ENCODE peak calls at places on chromosomes 1 and 21, in eight cellular contexts. One of them, this sample, is unnamed.

GRCh38 chr1:203270448-203270847 is 34.9 kb upstream of the BTG2 start:
- DNase-seq in HT1080: no peak
- DNase-seq in NCI-H460: no peak
- DNase-seq in BE2C: no peak
- DNase-seq in stimulated activated CD4-positive, alpha-beta T cell treated with anti-CD3 and anti-CD28 coated beads, Interleukin-12 subunit alpha, Interleukin-12 subunit beta, amount 100 ng/mL, for 4 hours: no peak
- DNase-seq in cardiac fibroblast: no peak
- DNase-seq in Right ventricle myocardium inferior: no peak
- DNase-seq in cardiac septum: no peak
- DNase-seq in this sample: no peak

GRCh38 chr1:226626577-226626956 is 78.0 kb downstream of the STUM start:
- DNase-seq in HT1080: peak
- DNase-seq in cardiac fibroblast: peak
- DNase-seq in stimulated activated CD4-positive, alpha-beta T cell treated with anti-CD3 and anti-CD28 coated beads, Interleukin-12 subunit alpha, Interleukin-12 subunit beta, amount 100 ng/mL, for 4 hours: peak
- DNase-seq in cardiac septum: peak
- DNase-seq in NCI-H460: peak
- DNase-seq in Right ventricle myocardium inferior: peak
- DNase-seq in BE2C: peak
- DNase-seq in this sample: peak

GRCh38 chr1:53368314-53369033 is 40.6 kb upstream of the LRP8 start:
- DNase-seq in cardiac fibroblast: no peak
- DNase-seq in HT1080: no peak
- DNase-seq in stimulated activated CD4-positive, alpha-beta T cell treated with anti-CD3 and anti-CD28 coated beads, Interleukin-12 subunit alpha, Interleukin-12 subunit beta, amount 100 ng/mL, for 4 hours: no peak
- DNase-seq in Right ventricle myocardium inferior: no peak
- DNase-seq in NCI-H460: no peak
- DNase-seq in cardiac septum: peak
- DNase-seq in BE2C: peak
- DNase-seq in this sample: no peak

GRCh38 chr1:65235867-65236805 is 73.2 kb upstream of the DNAJC6 start:
- DNase-seq in BE2C: no peak
- DNase-seq in stimulated activated CD4-positive, alpha-beta T cell treated with anti-CD3 and anti-CD28 coated beads, Interleukin-12 subunit alpha, Interleukin-12 subunit beta, amount 100 ng/mL, for 4 hours: no peak
- DNase-seq in cardiac septum: no peak
- DNase-seq in HT1080: peak
- DNase-seq in Right ventricle myocardium inferior: no peak
- DNase-seq in cardiac fibroblast: peak
- DNase-seq in NCI-H460: peak
- DNase-seq in this sample: peak

GRCh38 chr1:56229183-56229582 is 350.2 kb downstream of the PLPP3 start:
- DNase-seq in NCI-H460: no peak
- DNase-seq in HT1080: no peak
- DNase-seq in BE2C: peak
- DNase-seq in cardiac septum: no peak
- DNase-seq in stimulated activated CD4-positive, alpha-beta T cell treated with anti-CD3 and anti-CD28 coated beads, Interleukin-12 subunit alpha, Interleukin-12 subunit beta, amount 100 ng/mL, for 4 hours: no peak
- DNase-seq in cardiac fibroblast: no peak
- DNase-seq in Right ventricle myocardium inferior: no peak
- DNase-seq in this sample: no peak

GRCh38 chr1:221418346-221418745 is 323.5 kb downstream of the DUSP10 start:
- DNase-seq in NCI-H460: no peak
- DNase-seq in Right ventricle myocardium inferior: no peak
- DNase-seq in BE2C: no peak
- DNase-seq in HT1080: no peak
- DNase-seq in cardiac septum: no peak
- DNase-seq in stimulated activated CD4-positive, alpha-beta T cell treated with anti-CD3 and anti-CD28 coated beads, Interleukin-12 subunit alpha, Interleukin-12 subunit beta, amount 100 ng/mL, for 4 hours: no peak
- DNase-seq in cardiac fibroblast: peak
- DNase-seq in this sample: no peak

GRCh38 chr1:43293896-43294760 is 6.7 kb upstream of the TIE1 start:
- DNase-seq in HT1080: peak
- DNase-seq in NCI-H460: no peak
- DNase-seq in BE2C: no peak
- DNase-seq in cardiac septum: no peak
- DNase-seq in cardiac fibroblast: peak
- DNase-seq in stimulated activated CD4-positive, alpha-beta T cell treated with anti-CD3 and anti-CD28 coated beads, Interleukin-12 subunit alpha, Interleukin-12 subunit beta, amount 100 ng/mL, for 4 hours: no peak
- DNase-seq in Right ventricle myocardium inferior: no peak
- DNase-seq in this sample: peak

GRCh38 chr1:229411434-229412055 is 22.3 kb downstream of the ACTA1 start:
- DNase-seq in BE2C: no peak
- DNase-seq in HT1080: no peak
- DNase-seq in cardiac fibroblast: no peak
- DNase-seq in NCI-H460: no peak
- DNase-seq in Right ventricle myocardium inferior: no peak
- DNase-seq in stimulated activated CD4-positive, alpha-beta T cell treated with anti-CD3 and anti-CD28 coated beads, Interleukin-12 subunit alpha, Interleukin-12 subunit beta, amount 100 ng/mL, for 4 hours: no peak
- DNase-seq in cardiac septum: no peak
- DNase-seq in this sample: no peak

GRCh38 chr1:93666613-93667384 is 14.8 kb downstream of the BCAR3 start:
- DNase-seq in HT1080: peak
- DNase-seq in cardiac septum: no peak
- DNase-seq in BE2C: no peak
- DNase-seq in NCI-H460: no peak
- DNase-seq in Right ventricle myocardium inferior: no peak
- DNase-seq in stimulated activated CD4-positive, alpha-beta T cell treated with anti-CD3 and anti-CD28 coated beads, Interleukin-12 subunit alpha, Interleukin-12 subunit beta, amount 100 ng/mL, for 4 hours: no peak
- DNase-seq in cardiac fibroblast: peak
- DNase-seq in this sample: no peak

GRCh38 chr1:99645699-99646531 is at the start of gene PALMD:
- DNase-seq in stimulated activated CD4-positive, alpha-beta T cell treated with anti-CD3 and anti-CD28 coated beads, Interleukin-12 subunit alpha, Interleukin-12 subunit beta, amount 100 ng/mL, for 4 hours: no peak
- DNase-seq in Right ventricle myocardium inferior: peak
- DNase-seq in cardiac fibroblast: peak
- DNase-seq in cardiac septum: peak
- DNase-seq in NCI-H460: peak
- DNase-seq in BE2C: peak
- DNase-seq in HT1080: peak
- DNase-seq in this sample: no peak

GRCh38 chr1:16617101-16617727 is 3.9 kb upstream of the NBPF1 start:
- DNase-seq in stimulated activated CD4-positive, alpha-beta T cell treated with anti-CD3 and anti-CD28 coated beads, Interleukin-12 subunit alpha, Interleukin-12 subunit beta, amount 100 ng/mL, for 4 hours: no peak
- DNase-seq in Right ventricle myocardium inferior: no peak
- DNase-seq in NCI-H460: no peak
- DNase-seq in BE2C: no peak
- DNase-seq in cardiac septum: peak
- DNase-seq in cardiac fibroblast: no peak
- DNase-seq in HT1080: no peak
- DNase-seq in this sample: no peak

GRCh38 chr1:72781038-72781437 is 498.7 kb upstream of the NEGR1 start:
- DNase-seq in Right ventricle myocardium inferior: no peak
- DNase-seq in NCI-H460: no peak
- DNase-seq in cardiac fibroblast: no peak
- DNase-seq in stimulated activated CD4-positive, alpha-beta T cell treated with anti-CD3 and anti-CD28 coated beads, Interleukin-12 subunit alpha, Interleukin-12 subunit beta, amount 100 ng/mL, for 4 hours: no peak
- DNase-seq in BE2C: no peak
- DNase-seq in cardiac septum: no peak
- DNase-seq in HT1080: no peak
- DNase-seq in this sample: no peak

GRCh38 chr1:182426442-182427430 is 23.2 kb upstream of the RGSL1 start:
- DNase-seq in Right ventricle myocardium inferior: no peak
- DNase-seq in cardiac septum: no peak
- DNase-seq in HT1080: no peak
- DNase-seq in stimulated activated CD4-positive, alpha-beta T cell treated with anti-CD3 and anti-CD28 coated beads, Interleukin-12 subunit alpha, Interleukin-12 subunit beta, amount 100 ng/mL, for 4 hours: no peak
- DNase-seq in NCI-H460: no peak
- DNase-seq in BE2C: no peak
- DNase-seq in cardiac fibroblast: no peak
- DNase-seq in this sample: no peak

GRCh38 chr1:165439287-165439686 is 5.6 kb downstream of the RXRG start:
- DNase-seq in cardiac fibroblast: no peak
- DNase-seq in BE2C: no peak
- DNase-seq in stimulated activated CD4-positive, alpha-beta T cell treated with anti-CD3 and anti-CD28 coated beads, Interleukin-12 subunit alpha, Interleukin-12 subunit beta, amount 100 ng/mL, for 4 hours: no peak
- DNase-seq in cardiac septum: no peak
- DNase-seq in NCI-H460: no peak
- DNase-seq in Right ventricle myocardium inferior: no peak
- DNase-seq in HT1080: no peak
- DNase-seq in this sample: no peak

GRCh38 chr1:87149166-87150065 is 179.3 kb upstream of the LMO4 start:
- DNase-seq in cardiac fibroblast: peak
- DNase-seq in BE2C: peak
- DNase-seq in Right ventricle myocardium inferior: no peak
- DNase-seq in NCI-H460: no peak
- DNase-seq in HT1080: no peak
- DNase-seq in stimulated activated CD4-positive, alpha-beta T cell treated with anti-CD3 and anti-CD28 coated beads, Interleukin-12 subunit alpha, Interleukin-12 subunit beta, amount 100 ng/mL, for 4 hours: no peak
- DNase-seq in cardiac septum: no peak
- DNase-seq in this sample: no peak

GRCh38 chr1:94579876-94580294 is 38.3 kb upstream of the F3 start:
- DNase-seq in stimulated activated CD4-positive, alpha-beta T cell treated with anti-CD3 and anti-CD28 coated beads, Interleukin-12 subunit alpha, Interleukin-12 subunit beta, amount 100 ng/mL, for 4 hours: no peak
- DNase-seq in NCI-H460: peak
- DNase-seq in HT1080: peak
- DNase-seq in BE2C: no peak
- DNase-seq in Right ventricle myocardium inferior: no peak
- DNase-seq in cardiac septum: no peak
- DNase-seq in cardiac fibroblast: peak
- DNase-seq in this sample: no peak

GRCh38 chr1:160539896-160540858 is 17.1 kb upstream of the SLAMF6 start:
- DNase-seq in stimulated activated CD4-positive, alpha-beta T cell treated with anti-CD3 and anti-CD28 coated beads, Interleukin-12 subunit alpha, Interleukin-12 subunit beta, amount 100 ng/mL, for 4 hours: peak
- DNase-seq in HT1080: no peak
- DNase-seq in Right ventricle myocardium inferior: no peak
- DNase-seq in cardiac fibroblast: peak
- DNase-seq in cardiac septum: no peak
- DNase-seq in BE2C: no peak
- DNase-seq in NCI-H460: no peak
- DNase-seq in this sample: no peak

GRCh38 chr1:203072002-203072607 is 13.7 kb downstream of the MYOG start:
- DNase-seq in HT1080: no peak
- DNase-seq in cardiac septum: no peak
- DNase-seq in NCI-H460: peak
- DNase-seq in stimulated activated CD4-positive, alpha-beta T cell treated with anti-CD3 and anti-CD28 coated beads, Interleukin-12 subunit alpha, Interleukin-12 subunit beta, amount 100 ng/mL, for 4 hours: no peak
- DNase-seq in BE2C: no peak
- DNase-seq in Right ventricle myocardium inferior: no peak
- DNase-seq in cardiac fibroblast: no peak
- DNase-seq in this sample: no peak

GRCh38 chr1:40898434-40898900 is 36.3 kb upstream of the CITED4 start:
- DNase-seq in NCI-H460: no peak
- DNase-seq in HT1080: peak
- DNase-seq in cardiac fibroblast: peak
- DNase-seq in cardiac septum: no peak
- DNase-seq in stimulated activated CD4-positive, alpha-beta T cell treated with anti-CD3 and anti-CD28 coated beads, Interleukin-12 subunit alpha, Interleukin-12 subunit beta, amount 100 ng/mL, for 4 hours: no peak
- DNase-seq in BE2C: no peak
- DNase-seq in Right ventricle myocardium inferior: no peak
- DNase-seq in this sample: no peak

GRCh38 chr21:16264314-16264713 is 534.5 kb downstream of the USP25 start:
- DNase-seq in stimulated activated CD4-positive, alpha-beta T cell treated with anti-CD3 and anti-CD28 coated beads, Interleukin-12 subunit alpha, Interleukin-12 subunit beta, amount 100 ng/mL, for 4 hours: no peak
- DNase-seq in cardiac fibroblast: peak
- DNase-seq in NCI-H460: no peak
- DNase-seq in BE2C: no peak
- DNase-seq in HT1080: no peak
- DNase-seq in Right ventricle myocardium inferior: no peak
- DNase-seq in cardiac septum: no peak
- DNase-seq in this sample: no peak

This sample was measured in RKO.